ENCODE peak calls at places on chromosomes 13 and 19, in four cellular contexts. A is HL-60, B is psoas muscle, O is left ventricle myocardium inferior. C is an unnamed sample.
A peak's percentile ranks its signal among the peaks of the same experiment; 100 is the strongest.

GRCh38 chr13:23450340-23451046 is 17.0 kb upstream of the SACS start:
- DNase-seq in A (no peak), B (peak; percentile 68), O (no peak), C (no peak)

GRCh38 chr19:48030073-48030472 is 13.8 kb downstream of the CABP5 start:
- DNase-seq in A (no peak), B (no peak), O (no peak), C (no peak)

GRCh38 chr13:28530729-28531194 is 35.8 kb upstream of the FLT1 start:
- DNase-seq in A (peak; percentile 33), B (no peak), O (no peak), C (no peak)

GRCh38 chr13:97076898-97077297 is 82.6 kb upstream of the OXGR1 start:
- DNase-seq in A (peak; percentile 29), B (no peak), O (no peak), C (no peak)

GRCh38 chr19:35395762-35396199 is 24.9 kb downstream of the GPR42 start:
- DNase-seq in A (no peak), B (no peak), O (no peak), C (peak; percentile 20)

GRCh38 chr19:48757741-48758144 is 2.4 kb downstream of the FGF21 start:
- DNase-seq in A (no peak), B (no peak), O (no peak), C (no peak)

GRCh38 chr19:32146664-32147063 is 198.7 kb upstream of the ZNF507 start:
- DNase-seq in A (no peak), B (no peak), O (no peak), C (no peak)

GRCh38 chr19:10911579-10912363 is 16.7 kb downstream of the YIPF2 start:
- DNase-seq in A (no peak), B (no peak), O (no peak), C (no peak)

GRCh38 chr19:32652893-32653625 is 21.9 kb downstream of the ANKRD27 start:
- DNase-seq in A (no peak), B (peak; percentile 72), O (peak; percentile 81), C (peak; percentile 66)

GRCh38 chr13:110298566-110299321 is 8.2 kb downstream of the COL4A1 start:
- DNase-seq in A (no peak), B (no peak), O (no peak), C (no peak)

GRCh38 chr19:17385878-17386611 is 8.0 kb downstream of the CCDC194 start:
- DNase-seq in A (peak; percentile 48), B (peak; percentile 82), O (peak; percentile 56), C (peak; percentile 68)

GRCh38 chr13:44809152-44809551 is 180.1 kb downstream of the NUFIP1 start:
- DNase-seq in A (no peak), B (no peak), O (no peak), C (no peak)

GRCh38 chr13:46844431-46844830 is 47.5 kb upstream of the ESD start:
- DNase-seq in A (no peak), B (no peak), O (no peak), C (no peak)

GRCh38 chr19:35126624-35126959 is 8.3 kb downstream of the LGI4 start:
- DNase-seq in A (no peak), B (peak; percentile 80), O (no peak), C (no peak)

GRCh38 chr13:113852536-113853517 is 11.0 kb downstream of the GAS6 start:
- DNase-seq in A (no peak), B (peak; percentile 45), O (no peak), C (no peak)

GRCh38 chr13:61142506-61142905 is 273.1 kb downstream of the PCDH20 start:
- DNase-seq in A (no peak), B (no peak), O (no peak), C (no peak)

GRCh38 chr13:59746291-59746962 is 417.3 kb downstream of the DIAPH3 start:
- DNase-seq in A (no peak), B (no peak), O (no peak), C (peak; percentile 23)

GRCh38 chr13:106619688-106620555 is 52.0 kb upstream of the ARGLU1 start:
- DNase-seq in A (no peak), B (no peak), O (no peak), C (peak; percentile 26)

GRCh38 chr19:3278294-3278693 is 53.8 kb downstream of the CELF5 start:
- DNase-seq in A (no peak), B (no peak), O (no peak), C (no peak)

GRCh38 chr19:4970558-4971423 is 1.9 kb downstream of the KDM4B start:
- DNase-seq in A (no peak), B (peak; percentile 80), O (peak; percentile 53), C (peak; percentile 46)

GRCh38 chr19:4971424-4971793 is 2.5 kb downstream of the KDM4B start:
- DNase-seq in A (no peak), B (no peak), O (no peak), C (peak; percentile 65)

GRCh38 chr19:4972509-4973230 is 3.8 kb downstream of the KDM4B start:
- DNase-seq in A (no peak), B (peak; percentile 19), O (no peak), C (no peak)

GRCh38 chr19:4969772-4970531 is 1.0 kb downstream of the KDM4B start:
- DNase-seq in A (peak; percentile 72), B (no peak), O (no peak), C (no peak)

DNA sequence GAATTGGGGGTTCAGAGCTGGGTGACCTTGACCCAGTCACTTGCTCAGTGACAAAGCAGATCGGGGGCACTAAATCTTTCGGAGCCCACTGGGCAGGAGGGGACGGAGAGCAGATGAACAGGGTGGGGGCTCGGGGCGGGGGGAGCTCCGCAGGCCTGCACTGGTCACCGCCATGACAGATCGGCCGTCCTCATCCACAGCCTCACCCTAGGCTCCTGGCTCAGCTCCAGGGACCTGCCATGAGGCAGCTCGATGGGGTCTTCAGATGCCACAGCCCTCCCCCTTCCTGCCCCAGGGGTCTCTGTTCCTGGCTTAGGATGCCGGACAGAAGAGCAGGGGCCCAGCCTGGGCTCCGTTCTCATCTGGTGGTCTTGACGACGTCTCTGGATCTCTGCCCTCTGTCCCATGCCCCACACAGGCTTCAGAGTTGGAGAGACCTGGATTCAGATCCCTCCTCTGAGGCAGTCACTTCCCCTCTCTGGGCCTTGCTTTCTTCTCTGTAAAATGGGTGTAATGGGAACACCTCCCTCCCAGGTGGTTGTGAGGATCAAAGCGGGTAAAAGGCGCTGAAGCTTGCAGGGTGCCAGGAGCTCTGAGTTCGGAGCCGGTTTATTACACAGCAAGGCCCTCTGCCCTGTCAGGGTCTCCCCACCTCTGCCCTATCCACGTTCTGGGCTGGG is 3.0 kb downstream of the KDM4B start:
- DNase-seq in A (no peak), B (no peak), O (no peak), C (no peak)
- H3K27ac ChIP-seq in A (no peak overlapping the region), B (peak overlapping the region; percentile 71), O (peak overlapping the region; percentile 88), C (no peak overlapping the region)

DNA sequence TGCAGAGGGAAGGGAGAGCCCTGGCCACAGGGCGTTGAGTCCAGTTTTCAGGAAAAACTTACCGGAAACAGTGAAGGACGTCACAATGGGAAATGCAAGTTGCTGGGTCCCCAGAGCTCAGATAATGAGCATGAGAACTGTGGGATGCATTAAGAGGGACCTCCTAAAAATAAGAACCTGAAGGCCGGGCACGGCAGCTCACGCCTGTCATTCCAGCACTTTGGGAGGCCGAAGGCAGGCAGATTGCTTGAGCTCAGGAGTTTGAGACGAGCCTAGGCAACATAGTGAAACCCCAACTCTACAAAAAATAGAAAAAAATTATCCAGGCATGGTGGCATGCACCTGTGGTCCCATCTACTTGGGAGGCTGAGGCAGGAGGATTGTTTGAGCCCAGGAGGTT is 170.6 kb downstream of the URI1 start:
- DNase-seq in A (no peak), B (no peak), O (no peak), C (no peak)
- H3K27ac ChIP-seq in A (no peak overlapping the region), B (no peak overlapping the region), O (no peak overlapping the region), C (no peak overlapping the region)

DNA sequence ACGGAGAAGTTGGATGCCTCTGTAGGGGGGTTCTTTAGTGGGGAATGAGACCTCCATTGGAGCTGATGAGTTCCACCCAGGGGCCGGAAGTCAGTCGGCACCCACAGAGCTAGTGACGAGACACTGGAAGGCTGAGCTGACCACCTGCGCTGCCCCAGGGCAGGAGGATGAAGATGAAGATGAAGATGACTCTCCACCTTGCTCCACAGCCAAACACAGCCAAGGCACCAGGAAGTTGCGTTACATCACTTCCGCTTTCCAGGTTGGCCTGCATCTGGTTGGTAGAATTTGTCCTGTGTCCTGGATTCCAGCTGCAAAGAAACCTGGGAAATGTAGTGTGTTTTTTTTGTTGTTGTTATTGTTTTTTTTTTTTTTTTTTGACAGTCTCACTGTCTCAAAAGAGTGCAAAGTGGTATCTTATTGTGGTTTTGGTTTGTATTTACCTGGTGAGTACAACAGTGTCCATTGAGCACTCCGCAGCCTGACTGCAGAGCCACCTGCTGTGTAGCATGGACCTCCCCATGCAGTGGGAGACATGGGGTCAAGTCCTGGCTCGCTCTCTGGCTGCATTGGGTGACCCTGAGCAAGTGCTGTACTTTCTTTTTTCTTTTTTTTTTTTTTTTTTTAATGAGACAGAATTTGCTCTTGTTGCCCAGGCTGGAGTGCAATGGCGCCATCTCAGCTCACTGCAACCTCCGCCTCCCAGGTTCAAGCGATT is 1.9 kb downstream of the TBC1D17 start:
- DNase-seq in A (peak; percentile 81), B (peak; percentile 54), O (no peak), C (no peak)
- H3K27ac ChIP-seq in A (no peak overlapping the region), B (peak overlapping the region; percentile 12), O (no peak overlapping the region), C (no peak overlapping the region)

GRCh38 chr13:70027551-70027950 is 80.1 kb upstream of the ATXN8OS start:
- DNase-seq in A (no peak), B (no peak), O (no peak), C (no peak)

GRCh38 chr13:70023506-70023905 is 84.1 kb upstream of the ATXN8OS start:
- DNase-seq in A (no peak), B (no peak), O (no peak), C (no peak)
- H3K27ac ChIP-seq in A (no peak overlapping the region), B (no peak overlapping the region), O (no peak overlapping the region), C (no peak overlapping the region)

GRCh38 chr19:39428309-39429112 is 7.2 kb downstream of the RPS16 start:
- DNase-seq in A (no peak), B (peak; percentile 83), O (peak; percentile 74), C (peak; percentile 51)
- H3K27ac ChIP-seq in A (no peak overlapping the region), B (peak overlapping the region; percentile 63), O (peak overlapping the region; percentile 95), C (peak overlapping the region; percentile 88)

DNA sequence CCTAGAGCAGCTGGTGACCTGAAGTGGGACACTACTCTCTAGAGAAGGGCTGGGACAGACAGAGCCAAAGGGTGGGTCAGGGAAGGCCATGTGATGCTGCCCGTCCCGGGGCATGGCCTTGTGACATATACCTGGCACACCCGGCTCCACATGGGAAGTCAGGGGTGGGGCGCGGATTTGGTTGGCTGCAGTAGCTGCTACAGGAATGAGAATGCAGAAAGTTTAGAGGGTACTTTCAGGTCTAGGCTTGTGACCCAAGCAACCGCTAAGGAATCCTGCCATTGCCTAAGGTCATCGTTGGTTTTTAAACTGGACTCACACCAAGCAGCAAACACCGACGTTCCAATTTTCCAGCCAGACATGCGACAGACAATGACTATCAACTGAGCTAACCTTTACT is 25.9 kb downstream of the RCBTB2 start:
- DNase-seq in A (no peak), B (no peak), O (no peak), C (no peak)
- H3K27ac ChIP-seq in A (no peak overlapping the region), B (peak overlapping the region; percentile 72), O (peak overlapping the region; percentile 83), C (peak overlapping the region; percentile 74)